ENCODE peak calls at places on chromosomes 11 and 22, in six cellular contexts. E, W, F, B, N and T are unnamed samples.

GRCh38 chr22:44645083-44645482 is 56.9 kb upstream of the PRR5 start:
- DNase-seq in B (no peak), F (no peak), N (no peak), E (no peak), W (no peak), T (no peak)

GRCh38 chr11:14082338-14082737 is 119.8 kb downstream of the SPON1 start:
- DNase-seq in E (no peak), W (no peak), N (no peak), B (no peak), F (no peak), T (no peak)

GRCh38 chr11:2824851-2825250 is 60.7 kb downstream of the CDKN1C start:
- DNase-seq in W (no peak), N (no peak), B (no peak), F (no peak), E (no peak), T (no peak)

GRCh38 chr11:77203901-77204755 is 76.1 kb downstream of the MYO7A start:
- DNase-seq in F (no peak), W (no peak), N (no peak), E (no peak), B (no peak), T (peak)

GRCh38 chr11:83033367-83033766 is 38.3 kb downstream of the RAB30 start:
- DNase-seq in W (no peak), N (no peak), F (peak), B (no peak), E (no peak), T (no peak)

GRCh38 chr22:39180566-39180965 is 28.1 kb upstream of the CBX7 start:
- DNase-seq in B (no peak), F (no peak), N (no peak), W (no peak), E (no peak), T (no peak)

GRCh38 chr11:27456140-27456801 is 16.3 kb downstream of the LGR4 start:
- DNase-seq in E (no peak), B (no peak), N (no peak), W (no peak), F (peak), T (no peak)

GRCh38 chr22:37930270-37930951 is 23.0 kb downstream of the C22orf23 start:
- DNase-seq in F (peak), E (no peak), B (no peak), W (no peak), N (no peak), T (no peak)

GRCh38 chr11:20522536-20522935 is 76.9 kb upstream of the SLC6A5 start:
- DNase-seq in F (no peak), W (no peak), E (no peak), B (no peak), N (no peak), T (no peak)

GRCh38 chr11:1484716-1485503 is 1.7 kb downstream of the MOB2 start:
- DNase-seq in N (no peak), B (no peak), E (no peak), W (no peak), F (no peak), T (no peak)

GRCh38 chr11:70182266-70182665 is 20.8 kb upstream of the FADD start:
- DNase-seq in E (no peak), N (no peak), W (no peak), B (no peak), F (no peak), T (no peak)

GRCh38 chr11:130709531-130709930 is 206.7 kb downstream of the SNX19 start:
- DNase-seq in B (no peak), F (no peak), N (no peak), W (no peak), E (no peak), T (no peak)

GRCh38 chr22:33969052-33969451 is 48.8 kb upstream of the LARGE1 start:
- DNase-seq in F (no peak), N (no peak), E (no peak), W (no peak), B (no peak), T (no peak)

GRCh38 chr11:71139516-71140205 is 112.7 kb downstream of the SHANK2 start:
- DNase-seq in B (no peak), N (peak), F (no peak), W (peak), E (no peak), T (no peak)

GRCh38 chr11:72681226-72682153 is 7.3 kb upstream of the PDE2A start:
- DNase-seq in E (no peak), N (no peak), B (no peak), W (no peak), F (no peak), T (no peak)

GRCh38 chr11:15852179-15852578 is 504.2 kb downstream of the SOX6 start:
- DNase-seq in E (no peak), B (no peak), F (no peak), N (no peak), W (no peak), T (no peak)

GRCh38 chr11:73464347-73464746 is 88.1 kb downstream of the RELT start:
- DNase-seq in W (no peak), N (no peak), E (no peak), B (no peak), F (no peak), T (no peak)

GRCh38 chr11:70332567-70332966 is 62.1 kb downstream of the PPFIA1 start:
- DNase-seq in F (no peak), N (no peak), E (no peak), B (no peak), W (no peak), T (no peak)

GRCh38 chr11:134055029-134055428 is 13.8 kb upstream of the JAM3 start:
- DNase-seq in E (no peak), W (no peak), F (no peak), N (peak), B (no peak), T (no peak)

GRCh38 chr11:62195945-62196344 is 5.9 kb downstream of the SCGB1D1 start:
- DNase-seq in B (no peak), E (no peak), W (no peak), F (no peak), N (no peak), T (no peak)

GRCh38 chr11:128502736-128503135 is 84.6 kb downstream of the ETS1 start:
- DNase-seq in B (no peak), E (no peak), F (peak), N (no peak), W (no peak), T (no peak)

GRCh38 chr11:33700425-33701271 is at the start of gene C11orf91:
- DNase-seq in W (peak), N (peak), B (peak), E (peak), F (peak), T (peak)

GRCh38 chr11:2955896-2956476 is 26.8 kb upstream of the PHLDA2 start:
- DNase-seq in E (no peak), W (no peak), B (no peak), N (no peak), F (no peak), T (no peak)

GRCh38 chr22:36409911-36410756 is 22.4 kb upstream of the MYH9 start:
- DNase-seq in E (peak), N (peak), B (peak), W (no peak), F (no peak), T (peak)